ENCODE peak calls at places on chromosome 7, in eight cellular contexts. A, H, D, M, R, G, B and V are unnamed samples.

GRCh38 chr7:81887098-81887497 is 117.3 kb upstream of the HGF start:
- DNase-seq in D (peak; percentile 50), R (peak; percentile 39), H (no peak), M (no peak), B (no peak), G (no peak), A (peak; percentile 76), V (no peak)

GRCh38 chr7:49255061-49255460 is 330.7 kb downstream of the CDC14C start:
- DNase-seq in R (no peak), M (no peak), B (peak; percentile 71), G (no peak), D (no peak), A (no peak), H (no peak), V (no peak)

GRCh38 chr7:149104749-149105148 is 14.2 kb upstream of the ZNF786 start:
- DNase-seq in B (no peak), R (no peak), H (peak; percentile 77), G (no peak), A (no peak), M (no peak), D (no peak), V (no peak)

GRCh38 chr7:14288701-14289100 is 299.2 kb upstream of the ETV1 start:
- DNase-seq in R (peak; percentile 21), M (no peak), B (no peak), G (no peak), D (no peak), H (no peak), A (no peak), V (no peak)

GRCh38 chr7:131623154-131623553 is 66.7 kb upstream of the PODXL start:
- DNase-seq in D (no peak), M (peak; percentile 79), B (no peak), H (peak; percentile 53), R (peak; percentile 72), G (no peak), A (no peak), V (no peak)

GRCh38 chr7:16755397-16755796 is 1.8 kb downstream of the TSPAN13 start:
- DNase-seq in B (no peak), G (no peak), A (no peak), R (no peak), D (peak; percentile 36), M (no peak), H (no peak), V (no peak)

GRCh38 chr7:89077992-89078391 is 282.5 kb upstream of the TEX47 start:
- DNase-seq in G (no peak), H (no peak), R (no peak), B (no peak), D (no peak), A (no peak), M (no peak), V (no peak)

GRCh38 chr7:71780282-71780681 is 631.9 kb downstream of the CALN1 start:
- DNase-seq in G (no peak), M (no peak), H (no peak), R (no peak), B (no peak), A (no peak), D (no peak), V (no peak)

GRCh38 chr7:139139150-139139549 is 29.6 kb upstream of the ZC3HAV1 start:
- DNase-seq in H (no peak), D (no peak), A (no peak), B (no peak), G (no peak), R (no peak), M (no peak), V (no peak)

GRCh38 chr7:3206771-3207191 is 94.3 kb upstream of the SDK1 start:
- DNase-seq in G (no peak), B (no peak), A (no peak), M (peak; percentile 31), D (no peak), H (no peak), R (no peak), V (no peak)

GRCh38 chr7:139853576-139854511 is 24.8 kb downstream of the TBXAS1 start:
- DNase-seq in G (no peak), R (peak; percentile 95), A (no peak), D (peak; percentile 83), M (no peak), B (no peak), H (no peak), V (no peak)

GRCh38 chr7:35454575-35455385 is 200.9 kb upstream of the TBX20 start:
- DNase-seq in R (no peak), B (no peak), A (no peak), G (no peak), D (no peak), H (peak; percentile 72), M (no peak), V (no peak)

GRCh38 chr7:5452937-5453540 is 29.4 kb upstream of the TNRC18 start:
- DNase-seq in R (peak; percentile 89), A (peak; percentile 42), D (peak; percentile 84), H (no peak), G (no peak), B (no peak), M (peak; percentile 84), V (no peak)

GRCh38 chr7:67393903-67394302 is 397.3 kb downstream of the TYW1 start:
- DNase-seq in M (no peak), A (no peak), R (no peak), G (no peak), D (no peak), B (no peak), H (no peak), V (no peak)

GRCh38 chr7:156594283-156595080 is 46.1 kb upstream of the RNF32 start:
- DNase-seq in R (no peak), H (no peak), A (no peak), M (no peak), B (no peak), D (no peak), G (no peak), V (no peak)

GRCh38 chr7:46139079-46139478 is 218.0 kb upstream of the IGFBP3 start:
- DNase-seq in H (no peak), D (peak; percentile 90), B (peak; percentile 75), A (no peak), G (no peak), M (no peak), R (peak; percentile 55), V (no peak)

GRCh38 chr7:116999316-116999715 is 46.0 kb downstream of the ST7 start:
- DNase-seq in G (peak; percentile 20), R (peak; percentile 67), B (no peak), A (no peak), M (no peak), H (no peak), D (peak; percentile 71), V (no peak)